ENCODE peak calls at places on chromosomes 3 and 15, in four cellular contexts. G is K562, U is HepG2, A is IMR-90. H is an unnamed sample.

GRCh38 chr3:62722344-62722743 is 152.9 kb downstream of the CADPS start:
- DNase-seq in G (no peak), U (no peak), A (no peak), H (no peak)

GRCh38 chr15:48855501-48856440 is 22.2 kb upstream of the EID1 start:
- DNase-seq in U (peak; percentile 33), A (peak; percentile 62), G (peak; percentile 65), H (no peak)

GRCh38 chr15:78195735-78196201 is 38.6 kb downstream of the ACSBG1 start:
- DNase-seq in G (peak; percentile 60), A (no peak), U (peak; percentile 10), H (no peak)

GRCh38 chr3:64588381-64588780 is 99.4 kb downstream of the ADAMTS9 start:
- DNase-seq in A (no peak), G (no peak), U (no peak), H (no peak)

GRCh38 chr15:65930134-65930533 is 60.8 kb downstream of the RAB11A start:
- DNase-seq in A (no peak), G (no peak), U (no peak), H (no peak)

GRCh38 chr3:129908417-129908816 is 14.9 kb upstream of the TMCC1 start:
- DNase-seq in U (peak; percentile 67), G (no peak), A (no peak), H (no peak)

GRCh38 chr3:101133638-101134037 is 140.4 kb upstream of the ABI3BP start:
- DNase-seq in G (no peak), U (no peak), A (no peak), H (no peak)

GRCh38 chr15:29656636-29657475 is 165.4 kb downstream of the TJP1 start:
- DNase-seq in A (no peak), G (peak; percentile 78), U (no peak), H (no peak)

GRCh38 chr3:113210608-113211369 is 568 bp upstream of the BOC start:
- DNase-seq in G (no peak), U (no peak), A (no peak), H (peak; percentile 72)

GRCh38 chr3:179713643-179714090 is 60.8 kb downstream of the USP13 start:
- DNase-seq in U (no peak), A (peak; percentile 92), G (no peak), H (no peak)

GRCh38 chr3:49453621-49454315 is 16.3 kb upstream of the DAG1 start:
- DNase-seq in U (no peak), A (no peak), G (no peak), H (no peak)

GRCh38 chr15:44286814-44287555 is 1.5 kb upstream of the GOLM2 start:
- DNase-seq in A (no peak), G (no peak), U (no peak), H (no peak)

GRCh38 chr15:61186905-61187865 is 41.9 kb downstream of the RORA start:
- DNase-seq in G (no peak), U (no peak), A (no peak), H (no peak)

GRCh38 chr3:190892328-190893011 is 30.0 kb upstream of the GMNC start:
- DNase-seq in G (no peak), A (no peak), U (no peak), H (no peak)

GRCh38 chr15:36808401-36809160 is 229.2 kb downstream of the CDIN1 start:
- DNase-seq in U (peak; percentile 3), A (peak; percentile 25), G (no peak), H (no peak)

GRCh38 chr3:138875754-138876664 is 41.3 kb upstream of the PIK3CB start:
- DNase-seq in A (no peak), U (no peak), G (peak; percentile 98), H (no peak)

GRCh38 chr3:141413387-141414140 is 45.3 kb downstream of the ZBTB38 start:
- DNase-seq in U (no peak), A (peak; percentile 50), G (no peak), H (no peak)

GRCh38 chr15:84915011-84915958 is 30.8 kb downstream of the SLC28A1 start:
- DNase-seq in G (peak; percentile 89), U (peak; percentile 84), A (peak; percentile 86), H (peak; percentile 74)

GRCh38 chr15:63022663-63023062 is 19.9 kb upstream of the TPM1 start:
- DNase-seq in U (no peak), G (no peak), A (no peak), H (no peak)

GRCh38 chr15:63020128-63020527 is 22.4 kb upstream of the TPM1 start:
- DNase-seq in A (no peak), G (no peak), U (no peak), H (no peak)

GRCh38 chr15:63023351-63023945 is 19.1 kb upstream of the TPM1 start:
- DNase-seq in A (peak; percentile 91), U (peak; percentile 58), G (no peak), H (no peak)

GRCh38 chr15:63021031-63021430 is 21.5 kb upstream of the TPM1 start:
- DNase-seq in A (no peak), G (no peak), U (no peak), H (no peak)

GRCh38 chr15:63022181-63022580 is 20.4 kb upstream of the TPM1 start:
- DNase-seq in G (no peak), U (no peak), A (no peak), H (no peak)
- TF ChIP-seq POLR2A in G (no peak), U (no peak), A (no peak), H (no peak)

DNA sequence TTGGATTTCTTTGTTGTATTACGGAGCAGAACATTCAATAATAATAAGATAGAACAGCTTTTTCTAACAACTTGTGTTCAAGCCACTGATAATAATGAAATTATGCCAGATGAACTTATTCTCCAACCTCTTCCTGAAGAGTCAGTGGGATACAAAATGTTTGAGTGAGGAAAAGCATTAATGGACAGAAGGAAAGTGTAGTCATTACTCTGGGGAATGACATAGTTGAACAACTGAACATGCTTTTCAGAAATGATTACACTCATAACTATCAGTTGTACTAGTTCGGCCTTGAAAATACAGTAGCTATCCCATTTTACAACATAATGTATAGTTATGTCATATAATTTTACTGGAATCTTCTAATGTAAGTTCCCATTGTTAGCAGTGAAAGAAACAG is 55.9 kb downstream of the ALCAM start:
- DNase-seq in G (no peak), U (no peak), A (no peak), H (no peak)
- TF ChIP-seq CTCF in G (no peak), U (no peak), A (no peak), H (no peak)

GRCh38 chr15:28091313-28091712 is 7.8 kb downstream of the OCA2 start:
- DNase-seq in U (no peak), G (no peak), A (no peak), H (no peak)
- H3K27me3 ChIP-seq in U (peaks cover 4% of the 10 kb centered on the region), G (no peaks in the 10 kb centered on the region), A (peaks cover 18% of the 10 kb centered on the region), H (no peaks in the 10 kb centered on the region)

DNA sequence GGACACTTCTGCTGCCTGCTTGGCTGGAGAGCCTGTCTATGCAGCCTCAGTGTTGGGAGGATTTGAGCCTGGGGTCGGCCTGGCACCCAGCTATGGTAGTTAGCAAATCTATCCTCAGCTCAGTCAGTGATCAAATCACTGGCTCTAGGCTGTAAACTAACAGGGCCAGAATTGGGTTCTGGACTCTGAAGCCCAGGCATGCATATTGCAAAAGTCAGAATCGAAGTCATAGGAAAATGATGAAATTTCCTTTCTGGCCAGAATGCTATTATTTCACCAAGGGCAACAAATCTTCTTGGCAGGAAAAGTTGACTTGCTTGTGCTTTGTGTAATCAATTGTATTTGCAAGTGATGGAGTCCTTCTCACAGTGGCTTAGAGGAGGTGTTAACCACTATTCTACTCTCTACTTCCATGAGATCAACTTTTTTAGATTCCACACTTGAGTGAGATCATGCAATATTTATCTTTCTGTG is 482.6 kb upstream of the TPRG1 start:
- DNase-seq in G (no peak), U (no peak), A (peak; percentile 56), H (peak; percentile 28)
- TF ChIP-seq POLR2A in G (no peak), U (no peak), A (no peak), H (no peak)

DNA sequence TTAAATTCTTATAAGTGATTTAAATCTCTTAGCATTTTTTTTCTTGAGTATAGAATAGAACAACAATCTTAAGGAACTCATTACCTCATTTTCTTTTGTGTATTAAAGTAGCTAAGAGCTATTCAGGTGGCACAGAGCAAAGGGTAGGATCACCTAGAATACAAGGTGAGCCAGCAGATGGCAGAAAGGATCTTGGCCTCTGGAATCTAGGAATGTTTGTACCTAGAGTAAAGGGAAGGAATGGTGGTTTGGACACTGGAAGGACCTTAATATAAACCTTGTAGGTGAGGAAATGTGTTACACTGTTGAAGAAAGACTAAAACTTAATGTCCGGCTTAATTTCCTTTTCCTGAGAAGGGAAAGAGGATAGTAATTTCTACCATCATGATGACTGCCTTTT is 89.0 kb downstream of the GHSR start:
- DNase-seq in G (no peak), U (no peak), A (no peak), H (no peak)
- TF ChIP-seq CTCF in G (no peak), U (no peak), A (no peak), H (no peak)

DNA sequence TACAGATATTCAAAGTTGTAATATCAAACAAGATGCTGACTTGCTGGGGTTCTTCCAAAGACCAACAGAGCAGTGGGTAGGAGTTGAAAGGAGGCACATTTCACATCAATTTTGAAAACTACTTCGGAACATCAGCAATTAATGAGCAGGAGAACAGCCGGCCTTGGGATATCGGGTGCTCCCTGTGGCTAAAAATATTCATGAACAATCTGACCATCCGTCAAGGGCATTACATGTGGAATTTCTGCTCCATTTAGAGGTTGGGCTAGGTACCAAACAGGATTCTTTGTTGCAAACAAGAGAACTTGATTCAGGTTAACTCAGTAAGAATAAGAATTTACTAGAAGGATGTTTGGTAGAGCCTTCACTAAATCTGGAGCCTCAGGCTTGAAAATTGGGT is 223.9 kb downstream of the RYR3 start:
- DNase-seq in U (no peak), A (no peak), G (no peak), H (no peak)
- H3K27me3 ChIP-seq in U (peaks cover 2% of the 10 kb centered on the region), A (peaks cover 2% of the 10 kb centered on the region), G (no peaks in the 10 kb centered on the region), H (no peaks in the 10 kb centered on the region)

GRCh38 chr15:43187544-43188155 is 2.4 kb downstream of the CCNDBP1 start:
- DNase-seq in G (peak; percentile 63), A (peak; percentile 80), U (peak; percentile 53), H (no peak)

GRCh38 chr15:43184407-43185160 is 619 bp upstream of the CCNDBP1 start:
- DNase-seq in U (no peak), G (peak; percentile 43), A (no peak), H (no peak)

GRCh38 chr15:43183270-43183669 is 1.9 kb upstream of the CCNDBP1 start:
- DNase-seq in U (no peak), G (peak; percentile 16), A (no peak), H (no peak)

GRCh38 chr15:43186003-43186353 is 775 bp downstream of the CCNDBP1 start:
- DNase-seq in A (no peak), G (no peak), U (no peak), H (no peak)

GRCh38 chr15:43185161-43186002 is at the start of gene CCNDBP1:
- DNase-seq in U (peak; percentile 88), A (peak; percentile 61), G (peak; percentile 99), H (peak; percentile 89)
- TF ChIP-seq POLR2A in U (peak; percentile 91), A (no peak), G (peak; percentile 89), H (peak; percentile 22)

H was measured in ovary.